ENCODE peak calls at places on chromosomes 2 and 18, in seven cellular contexts. L is Caco-2, X is GM04504, Y is RKO, P is T47D, U is DMS 273 treated with DMSO at 0.1 percent for 48 hours, I is progenitor cell of endocrine pancreas. B is an unnamed sample.

GRCh38 chr2:70767699-70768584 is at the start of gene ADD2:
- DNase-seq in L (no peak), X (no peak), Y (no peak), P (no peak), U (peak), I (peak), B (peak)

GRCh38 chr18:26458526-26459232 is 89.7 kb downstream of the KCTD1 start:
- DNase-seq in L (no peak), X (no peak), Y (no peak), P (peak), U (no peak), I (no peak), B (no peak)

GRCh38 chr2:19574788-19575260 is 216.4 kb upstream of the OSR1 start:
- DNase-seq in L (no peak), X (peak), Y (no peak), P (no peak), U (no peak), I (no peak), B (no peak)

GRCh38 chr2:207777124-207777523 is 7.4 kb upstream of the FZD5 start:
- DNase-seq in L (no peak), X (no peak), Y (no peak), P (no peak), U (no peak), I (no peak), B (no peak)

GRCh38 chr2:116747103-116747502 is 1067.4 kb upstream of the DDX18 start:
- DNase-seq in L (no peak), X (no peak), Y (peak), P (peak), U (no peak), I (no peak), B (no peak)

GRCh38 chr2:239439383-239440315 is 38.8 kb upstream of the HDAC4 start:
- DNase-seq in L (no peak), X (no peak), Y (no peak), P (no peak), U (no peak), I (no peak), B (no peak)

GRCh38 chr2:207230261-207231105 is 64.7 kb upstream of the KLF7 start:
- DNase-seq in L (no peak), X (no peak), Y (peak), P (peak), U (no peak), I (no peak), B (peak)

GRCh38 chr2:31304831-31305230 is 70.9 kb downstream of the EHD3 start:
- DNase-seq in L (no peak), X (no peak), Y (no peak), P (no peak), U (no peak), I (no peak), B (no peak)

GRCh38 chr18:24039666-24040065 is 25.1 kb downstream of the TTC39C start:
- DNase-seq in L (no peak), X (no peak), Y (no peak), P (no peak), U (no peak), I (no peak), B (no peak)

GRCh38 chr2:182852090-182852489 is 14.3 kb downstream of the FRZB start:
- DNase-seq in L (no peak), X (no peak), Y (peak), P (peak), U (no peak), I (no peak), B (no peak)

B was measured in ACHN.